ENCODE peak calls at places on chromosomes 4 and X, in nine cellular contexts. L, B, E, P, I, W, M, N and V are unnamed samples.

GRCh38 chrX:40773809-40774208 is 38.5 kb upstream of the MED14 start:
- DNase-seq in L (peak), B (peak), E (no peak), P (peak), I (peak), W (no peak), M (peak), N (no peak), V (peak)

GRCh38 chr4:7557447-7557846 is 122.7 kb upstream of the PSAPL1 start:
- DNase-seq in L (peak), B (peak), E (no peak), P (peak), I (peak), W (no peak), M (peak), N (no peak), V (peak)

GRCh38 chr4:140151700-140152014 is 2.3 kb downstream of the MAML3 start:
- DNase-seq in L (peak), B (peak), E (peak), P (peak), I (peak), W (no peak), M (peak), N (peak), V (peak)

GRCh38 chrX:34770511-34770910 is 113.4 kb upstream of the TMEM47 start:
- DNase-seq in L (no peak), B (no peak), E (no peak), P (peak), I (peak), W (no peak), M (peak), N (no peak), V (no peak)

GRCh38 chr4:135434936-135435335 is 1233.3 kb upstream of the PABPC4L start:
- DNase-seq in L (no peak), B (peak), E (no peak), P (peak), I (no peak), W (no peak), M (no peak), N (no peak), V (no peak)

GRCh38 chr4:159121371-159121770 is 18.5 kb downstream of the RAPGEF2 start:
- DNase-seq in L (no peak), B (no peak), E (no peak), P (no peak), I (no peak), W (no peak), M (no peak), N (no peak), V (no peak)

GRCh38 chr4:47913328-47913727 is 1.1 kb downstream of the NFXL1 start:
- DNase-seq in L (peak), B (peak), E (no peak), P (peak), I (peak), W (no peak), M (peak), N (peak), V (no peak)

GRCh38 chrX:63128509-63128908 is 222.6 kb downstream of the SPIN4 start:
- DNase-seq in L (no peak), B (no peak), E (no peak), P (peak), I (peak), W (no peak), M (peak), N (no peak), V (no peak)

GRCh38 chr4:185222598-185222997 is 13.2 kb downstream of the SNX25 start:
- DNase-seq in L (peak), B (no peak), E (no peak), P (peak), I (peak), W (no peak), M (no peak), N (no peak), V (no peak)

GRCh38 chr4:121030711-121031110 is 41.6 kb downstream of the NDNF start:
- DNase-seq in L (no peak), B (no peak), E (no peak), P (peak), I (no peak), W (no peak), M (no peak), N (no peak), V (no peak)

GRCh38 chrX:16436348-16437188 is 213.4 kb upstream of the S100G start:
- DNase-seq in L (peak), B (peak), E (peak), P (peak), I (peak), W (peak), M (peak), N (peak), V (peak)

GRCh38 chrX:135931644-135932487 is 38.4 kb downstream of the SAGE1 start:
- DNase-seq in L (peak), B (peak), E (no peak), P (peak), I (peak), W (peak), M (peak), N (peak), V (peak)

GRCh38 chr4:4269856-4270255 is 20.1 kb downstream of the LYAR start:
- DNase-seq in L (peak), B (no peak), E (no peak), P (no peak), I (no peak), W (peak), M (peak), N (no peak), V (no peak)

GRCh38 chrX:80513620-80514019 is 93.4 kb downstream of the TENT5D start:
- DNase-seq in L (no peak), B (no peak), E (no peak), P (no peak), I (no peak), W (no peak), M (no peak), N (no peak), V (no peak)

GRCh38 chr4:52874948-52875347 is 12.8 kb downstream of the RASL11B start:
- DNase-seq in L (no peak), B (no peak), E (no peak), P (no peak), I (no peak), W (no peak), M (no peak), N (no peak), V (no peak)

GRCh38 chr4:39037491-39037825 is 5.2 kb upstream of the TMEM156 start:
- DNase-seq in L (peak), B (peak), E (no peak), P (peak), I (no peak), W (no peak), M (no peak), N (no peak), V (no peak)

GRCh38 chr4:158170691-158171455 is 2.0 kb downstream of the GASK1B start:
- DNase-seq in L (no peak), B (no peak), E (peak), P (no peak), I (no peak), W (no peak), M (peak), N (peak), V (no peak)

GRCh38 chrX:55342533-55343501 is 78.1 kb upstream of the PAGE3 start:
- DNase-seq in L (no peak), B (no peak), E (no peak), P (no peak), I (peak), W (no peak), M (peak), N (peak), V (no peak)

GRCh38 chrX:39705299-39705698 is 392.5 kb downstream of the BCOR start:
- DNase-seq in L (peak), B (no peak), E (peak), P (peak), I (peak), W (no peak), M (peak), N (peak), V (peak)

GRCh38 chr4:140807491-140808257 is 51.5 kb upstream of the TBC1D9 start:
- DNase-seq in L (peak), B (no peak), E (no peak), P (peak), I (peak), W (no peak), M (no peak), N (no peak), V (peak)

GRCh38 chr4:122481766-122482405 is 25.4 kb upstream of the IL2 start:
- DNase-seq in L (peak), B (no peak), E (no peak), P (peak), I (peak), W (no peak), M (no peak), N (no peak), V (no peak)

GRCh38 chr4:137032242-137032641 is 500.1 kb downstream of the PCDH18 start:
- DNase-seq in L (no peak), B (no peak), E (no peak), P (no peak), I (peak), W (no peak), M (peak), N (no peak), V (no peak)

GRCh38 chr4:41377196-41377595 is 120.5 kb downstream of the UCHL1 start:
- DNase-seq in L (no peak), B (no peak), E (no peak), P (no peak), I (no peak), W (no peak), M (no peak), N (no peak), V (no peak)

GRCh38 chrX:114058988-114059418 is 524.9 kb upstream of the HTR2C start:
- DNase-seq in L (no peak), B (no peak), E (no peak), P (no peak), I (no peak), W (no peak), M (no peak), N (no peak), V (no peak)

GRCh38 chr4:24369630-24370029 is 214.7 kb downstream of the DHX15 start:
- DNase-seq in L (no peak), B (no peak), E (no peak), P (no peak), I (no peak), W (no peak), M (no peak), N (no peak), V (no peak)

GRCh38 chr4:98446499-98447375 is 185.6 kb downstream of the RAP1GDS1 start:
- DNase-seq in L (peak), B (no peak), E (no peak), P (peak), I (no peak), W (peak), M (peak), N (peak), V (no peak)

GRCh38 chr4:186627226-186627865 is 72.0 kb upstream of the MTNR1A start:
- DNase-seq in L (peak), B (no peak), E (no peak), P (peak), I (no peak), W (no peak), M (peak), N (no peak), V (no peak)

GRCh38 chr4:73139245-73139644 is 69.7 kb upstream of the COX18 start:
- DNase-seq in L (no peak), B (no peak), E (no peak), P (no peak), I (no peak), W (no peak), M (no peak), N (no peak), V (no peak)

GRCh38 chrX:135437867-135438733 is 16.4 kb downstream of the SMIM10L2A start:
- DNase-seq in L (no peak), B (no peak), E (peak), P (no peak), I (no peak), W (no peak), M (no peak), N (no peak), V (no peak)

GRCh38 chr4:15303052-15303641 is 124.7 kb upstream of the C1QTNF7 start:
- DNase-seq in L (peak), B (no peak), E (no peak), P (peak), I (peak), W (no peak), M (peak), N (no peak), V (peak)

GRCh38 chrX:9781941-9782340 is 4.3 kb upstream of the SHROOM2 start:
- DNase-seq in L (no peak), B (no peak), E (no peak), P (no peak), I (no peak), W (no peak), M (no peak), N (no peak), V (no peak)

GRCh38 chr4:185559913-185560281 is 24.6 kb upstream of the PDLIM3 start:
- DNase-seq in L (peak), B (peak), E (peak), P (peak), I (peak), W (no peak), M (peak), N (peak), V (peak)

GRCh38 chrX:24340501-24340900 is 19.9 kb upstream of the SUPT20HL1 start:
- DNase-seq in L (no peak), B (no peak), E (no peak), P (no peak), I (no peak), W (no peak), M (no peak), N (no peak), V (no peak)
- H3K4me3 ChIP-seq in L (no peak), B (no peak), E (no peak), P (no peak), I (no peak), W (no peak), M (no peak), N (no peak), V (no peak)

GRCh38 chr4:80270321-80270720 is 3.9 kb downstream of the FGF5 start:
- DNase-seq in L (no peak), B (no peak), E (no peak), P (peak), I (no peak), W (no peak), M (no peak), N (no peak), V (no peak)

GRCh38 chr4:80266902-80267380 is 477 bp downstream of the FGF5 start:
- DNase-seq in L (peak), B (no peak), E (no peak), P (peak), I (peak), W (no peak), M (peak), N (no peak), V (no peak)

GRCh38 chr4:80268936-80269335 is 2.5 kb downstream of the FGF5 start:
- DNase-seq in L (peak), B (no peak), E (no peak), P (peak), I (peak), W (no peak), M (no peak), N (no peak), V (no peak)

GRCh38 chr4:80266267-80266901 is at the start of gene FGF5:
- DNase-seq in L (peak), B (no peak), E (no peak), P (peak), I (peak), W (no peak), M (peak), N (no peak), V (peak)

DNA sequence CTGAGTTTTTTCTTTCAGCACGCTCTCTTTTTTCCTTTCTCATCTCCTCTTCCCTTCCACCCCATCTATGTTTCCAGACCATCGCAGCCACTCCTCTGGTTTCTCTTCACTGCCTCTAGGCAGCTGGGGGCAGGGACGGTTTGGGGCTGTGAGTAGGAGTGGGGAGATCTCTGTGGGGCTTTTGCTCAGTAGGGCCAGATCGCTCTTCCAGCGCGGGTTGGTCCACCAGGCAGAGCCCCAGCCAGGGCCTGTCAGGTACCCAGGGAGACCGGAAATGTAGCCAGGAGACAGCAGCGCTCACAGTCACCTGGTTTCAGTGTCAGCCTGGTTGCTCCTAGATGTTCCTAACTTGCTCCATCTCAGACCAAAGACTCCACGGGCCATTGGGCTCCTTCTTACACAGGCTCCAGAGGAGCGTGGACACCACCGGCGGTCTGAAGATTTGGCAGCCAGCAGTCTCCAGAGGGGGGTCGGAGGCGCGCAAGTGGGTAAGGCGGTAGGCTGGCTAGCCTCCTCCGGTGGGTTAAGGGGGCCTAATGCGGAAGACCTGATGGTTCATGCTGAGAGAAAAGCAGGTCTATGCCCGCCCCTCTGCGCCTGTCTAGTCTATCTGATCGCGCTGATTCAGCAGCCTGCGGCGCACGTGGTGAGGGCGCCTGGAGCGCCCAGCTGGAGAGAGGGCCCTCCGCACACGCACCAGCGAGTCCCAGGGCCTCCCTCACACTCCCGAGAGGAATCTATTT is 1.8 kb downstream of the FGF5 start:
- DNase-seq in L (peak), B (no peak), E (no peak), P (peak), I (peak), W (no peak), M (peak), N (no peak), V (no peak)
- H3K4me3 ChIP-seq in L (peak), B (no peak), E (no peak), P (peak), I (peak), W (no peak), M (no peak), N (no peak), V (peak)

GRCh38 chr4:1715002-1715761 is 3.1 kb upstream of the SLBP start:
- DNase-seq in L (no peak), B (no peak), E (no peak), P (no peak), I (no peak), W (no peak), M (no peak), N (no peak), V (no peak)
- H3K4me3 ChIP-seq in L (no peak), B (no peak), E (no peak), P (no peak), I (no peak), W (no peak), M (no peak), N (no peak), V (no peak)

GRCh38 chr4:134202557-134202956 is 968 bp upstream of the PABPC4L start:
- DNase-seq in L (peak), B (no peak), E (no peak), P (peak), I (no peak), W (no peak), M (peak), N (no peak), V (no peak)

GRCh38 chr4:134202136-134202535 is 547 bp upstream of the PABPC4L start:
- DNase-seq in L (no peak), B (no peak), E (no peak), P (peak), I (no peak), W (no peak), M (peak), N (no peak), V (no peak)

GRCh38 chr4:134200811-134201215 is 776 bp downstream of the PABPC4L start:
- DNase-seq in L (no peak), B (no peak), E (peak), P (no peak), I (no peak), W (no peak), M (peak), N (no peak), V (no peak)

GRCh38 chr4:134201216-134202098 is at the start of gene PABPC4L:
- DNase-seq in L (peak), B (no peak), E (peak), P (peak), I (peak), W (no peak), M (peak), N (no peak), V (no peak)
- H3K4me3 ChIP-seq in L (peak), B (peak), E (peak), P (peak), I (peak), W (no peak), M (peak), N (peak), V (peak)

DNA sequence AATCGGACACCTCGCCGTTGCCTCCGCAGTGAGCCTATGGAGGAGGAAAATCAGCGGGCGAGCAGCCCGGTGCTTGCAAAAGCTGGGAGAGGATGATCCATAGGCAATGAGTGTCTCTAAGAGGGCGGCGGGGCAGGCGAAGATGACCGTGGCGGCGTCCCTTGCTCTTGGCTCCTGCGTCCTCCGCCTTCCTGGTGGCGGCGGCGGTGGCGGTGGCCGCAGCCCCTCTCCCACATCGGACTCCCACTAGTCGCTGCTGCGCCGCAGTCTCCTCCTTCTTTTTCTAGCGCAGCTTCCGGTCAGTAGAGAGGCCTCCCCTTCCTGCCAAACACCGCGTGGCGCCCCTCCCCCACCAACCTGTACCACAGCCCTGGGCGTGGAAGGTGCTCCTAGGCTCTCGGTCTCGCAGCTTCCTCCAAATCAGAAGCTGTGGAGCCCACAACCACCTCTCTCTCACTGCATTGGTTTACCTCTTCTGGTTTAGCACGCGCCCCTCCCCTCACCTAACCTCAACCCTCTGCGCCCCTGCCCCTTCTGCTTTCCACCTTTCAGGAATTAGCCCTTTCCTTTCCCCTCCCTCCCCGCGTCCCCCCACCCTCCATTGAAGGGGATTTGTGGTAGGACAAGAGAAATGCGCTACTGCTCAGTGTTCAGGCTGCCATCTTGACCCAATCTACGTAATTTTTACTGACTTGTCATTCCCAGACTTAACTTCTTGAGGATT is at the start of gene SPIN3:
- DNase-seq in L (peak), B (peak), E (peak), P (peak), I (peak), W (peak), M (peak), N (peak), V (no peak)
- H3K4me3 ChIP-seq in L (peak), B (peak), E (peak), P (peak), I (peak), W (peak), M (peak), N (peak), V (peak)

GRCh38 chrX:137567474-137568232 is 1.7 kb downstream of the ZIC3 start:
- DNase-seq in L (peak), B (no peak), E (no peak), P (no peak), I (no peak), W (no peak), M (no peak), N (no peak), V (no peak)

GRCh38 chrX:137568741-137569469 is 3.0 kb downstream of the ZIC3 start:
- DNase-seq in L (peak), B (no peak), E (no peak), P (no peak), I (no peak), W (no peak), M (no peak), N (no peak), V (no peak)

GRCh38 chrX:137566746-137567473 is 983 bp downstream of the ZIC3 start:
- DNase-seq in L (peak), B (no peak), E (no peak), P (no peak), I (no peak), W (no peak), M (no peak), N (no peak), V (no peak)

GRCh38 chrX:137565921-137566745 is at the start of gene ZIC3:
- DNase-seq in L (peak), B (no peak), E (no peak), P (peak), I (peak), W (no peak), M (peak), N (peak), V (no peak)

DNA sequence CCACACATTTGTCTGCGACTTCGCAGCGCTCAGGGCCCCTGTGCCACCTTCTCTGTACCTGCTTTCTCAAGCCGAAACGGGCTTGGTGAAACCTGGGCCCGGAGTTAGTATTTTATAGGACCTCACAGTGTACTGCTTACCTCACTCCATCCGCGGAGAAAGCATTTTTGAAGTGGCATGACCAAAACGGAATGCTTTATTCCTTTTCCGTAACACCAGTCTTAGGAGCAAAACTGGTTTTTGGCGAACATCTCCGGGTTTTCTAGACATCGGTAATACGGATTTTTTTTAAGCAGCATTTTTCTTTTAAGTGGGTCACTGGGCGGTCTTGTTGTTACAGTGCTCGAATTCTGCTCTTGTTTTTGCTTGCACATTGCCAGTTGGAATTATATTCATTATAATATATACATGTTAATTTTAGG is 3.6 kb downstream of the ZIC3 start:
- DNase-seq in L (no peak), B (no peak), E (no peak), P (no peak), I (no peak), W (no peak), M (no peak), N (no peak), V (no peak)
- H3K4me3 ChIP-seq in L (peak), B (no peak), E (no peak), P (no peak), I (no peak), W (no peak), M (peak), N (no peak), V (no peak)

GRCh38 chrX:45758738-45759397 is 558.2 kb upstream of the DIPK2B start:
- DNase-seq in L (peak), B (no peak), E (no peak), P (no peak), I (no peak), W (no peak), M (no peak), N (peak), V (no peak)
- H3K4me3 ChIP-seq in L (no peak), B (no peak), E (no peak), P (peak), I (peak), W (peak), M (no peak), N (no peak), V (no peak)